ENCODE peak calls at places on chromosome 16, in seven cellular contexts. H, E, R, D, T, U and G are unnamed samples.

GRCh38 chr16:79885320-79885719 is 284.8 kb upstream of the MAF start:
- DNase-seq in H (no peak), E (no peak), R (no peak), D (no peak), T (no peak), U (no peak), G (no peak)

GRCh38 chr16:69613283-69614154 is 47.8 kb downstream of the NFAT5 start:
- DNase-seq in H (peak; percentile 65), E (peak; percentile 48), R (no peak), D (peak; percentile 25), T (peak; percentile 53), U (no peak), G (peak; percentile 53)

GRCh38 chr16:12323007-12323699 is 346.6 kb downstream of the SNX29 start:
- DNase-seq in H (no peak), E (no peak), R (no peak), D (peak; percentile 44), T (no peak), U (no peak), G (no peak)

GRCh38 chr16:53154513-53154912 is 99.7 kb downstream of the CHD9 start:
- DNase-seq in H (no peak), E (no peak), R (no peak), D (no peak), T (no peak), U (no peak), G (no peak)

GRCh38 chr16:12315330-12316138 is 339.0 kb downstream of the SNX29 start:
- DNase-seq in H (no peak), E (no peak), R (no peak), D (no peak), T (no peak), U (no peak), G (no peak)

GRCh38 chr16:2231016-2231931 is 5.0 kb upstream of the DNASE1L2 start:
- DNase-seq in H (no peak), E (no peak), R (no peak), D (no peak), T (no peak), U (no peak), G (no peak)

GRCh38 chr16:85010931-85011845 is at the start of gene ZDHHC7:
- DNase-seq in H (peak; percentile 85), E (peak; percentile 87), R (peak; percentile 79), D (peak; percentile 47), T (peak; percentile 84), U (peak; percentile 91), G (no peak)

GRCh38 chr16:23597003-23597756 is 1.1 kb upstream of the NDUFAB1 start:
- DNase-seq in H (no peak), E (peak; percentile 18), R (no peak), D (peak; percentile 48), T (no peak), U (peak; percentile 89), G (no peak)

GRCh38 chr16:26987631-26988030 is 79.1 kb upstream of the C16orf82 start:
- DNase-seq in H (peak; percentile 60), E (peak; percentile 51), R (no peak), D (no peak), T (peak; percentile 46), U (no peak), G (peak; percentile 85)

GRCh38 chr16:56451753-56452689 is 667 bp downstream of the OGFOD1 start:
- DNase-seq in H (peak; percentile 60), E (peak; percentile 31), R (no peak), D (no peak), T (peak; percentile 27), U (peak; percentile 21), G (no peak)

GRCh38 chr16:589658-590159 is at the start of gene RAB40C:
- DNase-seq in H (peak; percentile 99), E (peak; percentile 99), R (peak; percentile 97), D (peak; percentile 94), T (peak; percentile 98), U (peak; percentile 99), G (peak; percentile 54)
- TF ChIP-seq CTCF in H (peak; percentile 8), E (no peak), R (no peak), D (no peak), T (no peak), U (no peak), G (no peak)

DNA sequence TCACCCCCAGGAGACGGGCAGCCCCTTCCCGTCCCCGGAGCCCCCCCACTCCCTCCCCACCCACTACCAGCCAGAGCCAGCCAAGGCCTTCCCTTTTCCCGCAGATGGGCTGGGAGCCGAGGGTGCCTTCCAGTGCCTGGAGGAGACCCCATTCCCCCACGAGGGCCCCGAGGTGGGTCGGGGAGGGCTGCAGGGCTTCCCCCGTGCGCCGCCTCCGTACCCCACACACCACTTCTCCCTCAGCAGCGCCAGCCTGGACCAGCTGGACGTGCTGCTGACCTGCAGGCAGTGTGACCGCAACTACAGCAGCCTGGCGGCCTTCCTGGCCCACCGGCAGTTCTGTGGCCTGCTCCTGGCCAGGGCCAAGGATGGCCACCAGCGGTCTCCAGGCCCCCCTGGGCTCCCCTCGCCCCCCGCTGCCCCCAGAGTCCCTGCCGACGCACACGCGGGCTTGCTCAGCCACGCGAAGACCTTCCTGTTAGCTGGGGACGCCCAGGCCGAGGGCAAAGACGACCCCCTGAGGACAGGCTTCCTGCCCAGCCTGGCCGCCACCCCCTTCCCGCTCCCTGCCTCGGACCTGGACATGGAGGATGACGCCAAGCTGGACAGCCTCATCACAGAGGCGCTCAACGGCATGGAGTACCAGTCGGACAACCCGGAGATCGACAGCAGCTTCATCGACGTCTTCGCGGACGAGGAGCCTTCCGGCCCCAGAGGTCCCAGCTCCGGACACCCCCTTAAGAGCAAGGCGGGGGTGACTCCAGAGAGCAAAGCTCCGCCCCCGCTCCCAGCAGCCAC is 23.5 kb upstream of the ZFPM1 start:
- DNase-seq in H (no peak), E (no peak), R (no peak), D (no peak), T (no peak), U (no peak), G (no peak)
- H3K4me3 ChIP-seq in H (no peak overlapping the region), E (no peak overlapping the region), R (peak overlapping the region; percentile 42), D (no peak overlapping the region), T (no peak overlapping the region), U (peak overlapping the region; percentile 44), G (peak overlapping the region; percentile 37)

GRCh38 chr16:87392823-87393679 is 915 bp downstream of the MAP1LC3B start:
- DNase-seq in H (peak; percentile 55), E (peak; percentile 47), R (no peak), D (no peak), T (peak; percentile 55), U (peak; percentile 57), G (no peak)
- TF ChIP-seq CTCF in H (peak; percentile 23), E (peak; percentile 31), R (peak; percentile 59), D (peak; percentile 30), T (peak; percentile 41), U (no peak), G (peak; percentile 25)

DNA sequence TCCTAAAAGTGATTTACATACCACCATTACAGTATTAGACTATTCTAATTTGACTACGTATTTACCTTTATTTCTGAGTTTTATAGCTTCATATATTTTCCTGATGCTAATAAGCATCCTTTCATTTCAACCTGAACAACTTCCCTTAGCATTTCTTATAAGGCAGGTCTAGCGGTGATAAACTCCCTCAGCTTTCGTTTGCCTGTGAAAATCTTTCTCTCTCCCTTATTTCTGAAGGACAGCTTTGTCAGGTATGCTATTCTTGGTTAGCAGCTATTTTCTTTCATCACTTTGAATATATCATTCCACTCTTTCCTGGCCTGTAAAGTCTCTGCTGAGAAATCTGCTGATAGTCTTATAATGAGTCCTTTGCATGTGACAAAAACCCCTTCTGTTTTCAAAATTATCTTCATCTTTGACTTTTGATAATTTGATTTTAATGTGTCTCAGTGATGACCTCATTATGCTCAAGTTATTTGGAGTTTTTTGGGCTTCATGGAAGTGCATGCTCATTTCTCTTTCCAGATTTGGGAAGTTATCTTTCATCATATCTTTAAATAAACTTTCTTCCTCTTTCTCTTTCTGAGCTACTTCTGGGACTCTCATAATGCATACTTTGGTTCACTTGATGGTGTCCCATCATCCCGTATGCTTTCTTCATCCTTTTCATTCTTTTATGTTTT is 285.4 kb upstream of the PMFBP1 start:
- DNase-seq in H (no peak), E (no peak), R (no peak), D (no peak), T (no peak), U (no peak), G (no peak)
- H3K4me3 ChIP-seq in H (no peak overlapping the region), E (no peak overlapping the region), R (no peak overlapping the region), D (no peak overlapping the region), T (no peak overlapping the region), U (no peak overlapping the region), G (no peak overlapping the region)

GRCh38 chr16:704552-705380 is 835 bp downstream of the FBXL16 start:
- DNase-seq in H (no peak), E (no peak), R (no peak), D (no peak), T (no peak), U (no peak), G (no peak)
- TF ChIP-seq CTCF in H (no peak), E (no peak), R (no peak), D (no peak), T (no peak), U (no peak), G (no peak)

DNA sequence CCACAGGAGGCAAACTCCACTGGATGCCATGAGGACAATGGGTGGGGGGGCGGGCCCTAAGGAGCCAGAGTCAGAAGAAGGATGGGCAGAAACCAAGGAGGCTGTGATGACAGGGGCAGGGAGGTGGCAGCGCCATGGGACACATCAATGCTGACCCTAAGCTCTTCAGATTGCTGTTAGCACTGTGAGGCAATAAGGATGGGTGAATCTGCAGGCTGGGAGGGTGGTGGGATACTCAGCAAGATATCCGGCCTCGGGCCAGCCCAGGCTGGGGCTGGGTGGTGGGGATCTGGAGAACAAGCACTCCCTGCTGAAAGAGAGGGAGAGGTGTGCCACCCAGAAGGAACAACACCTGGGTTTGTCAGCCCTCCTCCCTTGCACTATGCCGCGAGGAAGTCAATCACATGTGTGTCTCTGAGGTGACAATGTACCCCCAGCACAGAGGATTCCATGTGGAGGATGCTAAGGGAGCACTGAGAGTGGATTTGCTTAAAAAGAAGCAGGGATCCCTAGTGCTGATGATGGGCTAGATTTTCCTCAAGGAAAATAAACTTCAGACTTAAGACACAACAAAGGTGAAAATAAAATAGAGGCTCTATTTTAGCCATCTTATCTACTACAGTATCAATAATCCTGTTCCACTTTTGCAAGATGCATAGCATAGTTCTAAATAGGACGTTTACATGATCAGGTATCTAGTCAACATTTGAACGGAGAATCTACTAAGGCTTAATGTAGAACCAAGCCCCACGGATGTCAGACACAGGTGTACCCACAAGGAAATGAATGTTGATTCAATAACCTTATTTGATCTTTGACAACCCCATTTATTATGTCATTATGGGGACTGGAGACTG is 22.6 kb downstream of the SMPD3 start:
- DNase-seq in H (no peak), E (no peak), R (no peak), D (no peak), T (no peak), U (no peak), G (no peak)
- H3K4me3 ChIP-seq in H (no peak overlapping the region), E (no peak overlapping the region), R (no peak overlapping the region), D (no peak overlapping the region), T (no peak overlapping the region), U (no peak overlapping the region), G (no peak overlapping the region)